ENCODE peak calls at places on chromosomes 6 and 20, in eight cellular contexts. W is aorta, U is body of pancreas, O is mucosa of descending colon, F is fibroblast of the aortic adventitia, X is SJSA1, K is cardiac fibroblast, J is IMR-90. R is an unnamed sample.

GRCh38 chr20:23269954-23270353 is 80.6 kb upstream of the NXT1 start:
- DNase-seq in K (peak; percentile 46), U (no peak), W (no peak), J (no peak), X (peak; percentile 63), F (no peak), O (no peak), R (no peak)

GRCh38 chr6:52571099-52571755 is 5.6 kb downstream of the TRAM2 start:
- DNase-seq in X (no peak), F (no peak), O (no peak), W (peak; percentile 78), U (no peak), J (no peak), K (no peak), R (no peak)

GRCh38 chr6:145600299-145600698 is 135.0 kb downstream of the EPM2A start:
- DNase-seq in U (no peak), W (no peak), F (no peak), J (no peak), K (no peak), X (no peak), O (no peak), R (no peak)

GRCh38 chr6:21751608-21752007 is 158.1 kb downstream of the SOX4 start:
- DNase-seq in W (no peak), O (no peak), J (no peak), F (no peak), X (no peak), U (no peak), K (no peak), R (peak; percentile 49)

GRCh38 chr20:10553326-10553984 is 118.3 kb downstream of the SLX4IP start:
- DNase-seq in W (peak; percentile 88), K (peak; percentile 87), J (peak; percentile 82), O (peak; percentile 69), F (peak; percentile 88), U (peak; percentile 78), X (peak; percentile 74), R (peak; percentile 55)

GRCh38 chr6:35494161-35494563 is 2.7 kb downstream of the TEAD3 start:
- DNase-seq in W (no peak), O (peak; percentile 44), K (peak; percentile 51), X (no peak), J (peak; percentile 44), U (no peak), F (no peak), R (no peak)

GRCh38 chr6:119273799-119274595 is 75.6 kb downstream of the MAN1A1 start:
- DNase-seq in O (no peak), K (peak; percentile 92), J (peak; percentile 88), X (no peak), U (no peak), F (peak; percentile 97), W (no peak), R (no peak)

GRCh38 chr20:8443464-8444072 is 311.5 kb downstream of the PLCB1 start:
- DNase-seq in K (no peak), U (no peak), O (no peak), X (no peak), J (no peak), W (no peak), F (no peak), R (no peak)

GRCh38 chr6:159701413-159701999 is 8.5 kb upstream of the SOD2 start:
- DNase-seq in O (no peak), K (peak; percentile 82), W (no peak), U (no peak), J (peak; percentile 97), X (peak; percentile 49), F (peak; percentile 96), R (no peak)

GRCh38 chr6:146095481-146095880 is 66.6 kb downstream of the GRM1 start:
- DNase-seq in F (no peak), W (no peak), O (no peak), U (no peak), J (no peak), X (no peak), K (no peak), R (no peak)

GRCh38 chr6:84448331-84448730 is 220.9 kb upstream of the CEP162 start:
- DNase-seq in U (no peak), X (no peak), K (peak; percentile 31), W (no peak), F (no peak), O (no peak), J (no peak), R (no peak)

GRCh38 chr20:38434310-38434741 is 802 bp downstream of the SNHG17 start:
- DNase-seq in O (peak; percentile 52), X (no peak), F (peak; percentile 24), J (peak; percentile 23), K (peak; percentile 36), W (no peak), U (no peak), R (no peak)

GRCh38 chr6:89023591-89024441 is 56.7 kb upstream of the PNRC1 start:
- DNase-seq in K (peak; percentile 79), W (no peak), X (no peak), O (no peak), U (peak; percentile 33), J (no peak), F (peak; percentile 93), R (no peak)

DNA sequence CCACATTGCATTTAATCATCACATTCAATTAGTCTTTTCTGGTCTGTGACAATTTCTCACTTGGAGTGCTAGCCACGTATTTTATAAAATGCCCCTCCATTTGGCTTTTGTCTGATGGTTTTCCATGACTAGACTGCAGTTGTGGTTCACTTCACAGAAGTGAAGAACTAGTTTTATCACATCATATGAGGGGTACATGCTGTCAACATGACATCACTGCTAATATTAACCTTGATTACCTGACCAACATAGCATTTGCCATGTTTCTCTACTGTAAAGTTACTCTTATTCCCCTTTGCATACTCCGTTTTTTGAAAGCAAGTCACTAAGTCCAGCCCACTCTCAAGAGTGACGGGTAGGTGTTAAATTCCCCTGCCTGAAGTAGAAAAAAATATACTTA is 48.0 kb upstream of the COL10A1 start:
- DNase-seq in U (no peak), W (no peak), K (no peak), F (no peak), O (no peak), X (no peak), J (no peak), R (no peak)
- H3K4me3 ChIP-seq in U (no peak overlapping the region), W (no peak overlapping the region), K (no peak overlapping the region), F (no peak overlapping the region), O (no peak overlapping the region), X (no peak overlapping the region), J (no peak overlapping the region), R (no peak overlapping the region)

GRCh38 chr6:151900897-151901485 is 93.5 kb downstream of the ESR1 start:
- DNase-seq in X (no peak), J (no peak), W (no peak), U (no peak), O (no peak), K (no peak), F (no peak), R (no peak)

GRCh38 chr6:151905072-151905471 is 97.6 kb downstream of the ESR1 start:
- DNase-seq in K (no peak), O (no peak), W (no peak), J (no peak), F (no peak), X (no peak), U (no peak), R (no peak)

GRCh38 chr6:151904631-151905030 is 97.1 kb downstream of the ESR1 start:
- DNase-seq in U (no peak), J (no peak), F (no peak), X (no peak), K (no peak), O (no peak), W (no peak), R (no peak)

GRCh38 chr6:151905854-151906253 is 98.4 kb downstream of the ESR1 start:
- DNase-seq in U (no peak), X (no peak), K (no peak), F (no peak), J (no peak), O (no peak), W (no peak), R (no peak)

GRCh38 chr6:151900256-151900655 is 92.8 kb downstream of the ESR1 start:
- DNase-seq in J (no peak), U (no peak), K (no peak), F (no peak), X (no peak), W (no peak), O (no peak), R (no peak)
- H3K4me3 ChIP-seq in J (no peak overlapping the region), U (no peak overlapping the region), K (no peak overlapping the region), F (no peak overlapping the region), X (no peak overlapping the region), W (no peak overlapping the region), O (no peak overlapping the region), R (no peak overlapping the region)

GRCh38 chr6:129651291-129651691 is 58.7 kb downstream of the ARHGAP18 start:
- DNase-seq in J (no peak), W (no peak), K (no peak), O (no peak), F (no peak), X (no peak), U (no peak), R (no peak)

GRCh38 chr6:129657433-129657832 is 52.5 kb downstream of the ARHGAP18 start:
- DNase-seq in F (no peak), O (no peak), U (no peak), X (no peak), J (no peak), K (no peak), W (no peak), R (no peak)

GRCh38 chr6:129655334-129655733 is 54.6 kb downstream of the ARHGAP18 start:
- DNase-seq in F (no peak), X (no peak), O (no peak), W (no peak), K (no peak), U (no peak), J (no peak), R (no peak)

GRCh38 chr6:129653746-129654145 is 56.2 kb downstream of the ARHGAP18 start:
- DNase-seq in K (no peak), U (no peak), X (no peak), O (no peak), J (no peak), W (no peak), F (no peak), R (no peak)

DNA sequence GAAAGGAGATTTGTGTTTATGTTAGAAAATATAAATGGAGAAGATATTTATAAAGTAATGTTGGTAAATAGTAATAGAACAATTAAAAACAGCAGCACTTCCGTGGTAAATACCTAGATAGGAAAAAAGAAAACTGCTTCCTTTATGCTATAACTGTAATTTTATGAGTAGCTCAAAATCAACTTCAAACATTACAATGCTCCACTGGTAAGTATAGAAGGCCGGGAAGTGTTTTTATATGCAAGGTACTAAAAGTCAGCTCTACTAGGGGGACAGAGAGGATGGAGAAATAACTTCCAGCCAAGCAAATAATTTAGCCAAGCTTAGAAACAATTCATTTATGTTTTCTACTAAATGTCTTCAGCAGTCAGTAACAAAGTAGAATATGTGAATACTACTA is 56.7 kb downstream of the ARHGAP18 start:
- DNase-seq in U (no peak), K (no peak), O (no peak), W (no peak), X (no peak), F (no peak), J (no peak), R (no peak)
- H3K4me3 ChIP-seq in U (no peak overlapping the region), K (no peak overlapping the region), O (no peak overlapping the region), W (no peak overlapping the region), X (no peak overlapping the region), F (no peak overlapping the region), J (no peak overlapping the region), R (no peak overlapping the region)

DNA sequence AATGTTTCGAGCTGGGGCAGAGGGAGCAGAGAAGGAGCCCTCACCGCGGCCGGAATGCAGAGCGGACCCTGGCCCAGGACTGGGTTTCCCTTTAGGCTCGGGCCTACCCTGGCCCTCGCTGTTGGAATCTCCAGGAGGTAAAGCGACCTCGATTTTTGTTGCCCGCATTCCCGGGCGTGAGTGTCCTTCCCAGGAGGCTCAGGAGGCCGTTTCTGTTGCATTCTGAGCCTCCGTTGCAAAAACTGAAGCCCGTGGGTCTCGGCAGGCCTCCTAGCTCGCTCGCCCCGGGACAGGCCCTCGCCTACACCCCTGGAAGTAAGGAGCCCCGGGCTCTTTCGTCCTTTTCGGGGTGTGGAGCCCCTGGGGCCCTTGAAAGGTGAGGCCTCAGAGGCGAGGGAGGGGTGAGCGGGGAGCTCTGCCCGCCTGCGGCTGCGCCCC is 2.2 kb downstream of the NR2E1 start:
- DNase-seq in F (no peak), U (no peak), X (no peak), K (no peak), O (no peak), J (no peak), W (no peak), R (no peak)
- H3K4me3 ChIP-seq in F (no peak overlapping the region), U (no peak overlapping the region), X (no peak overlapping the region), K (no peak overlapping the region), O (no peak overlapping the region), J (no peak overlapping the region), W (no peak overlapping the region), R (no peak overlapping the region)

R was measured in Jurkat, Clone E6-1.